ENCODE peak calls at places on chromosomes 16 and 17, in five cellular contexts. F is AG09309, Z is activated T-cell treated with anti-CD3 and anti-CD28 coated beads for 48 hours, V is memory B cell, S is AG08396. A is an unnamed sample.

GRCh38 chr16:88383401-88384221 is 852 bp downstream of the ZNF469 start:
- DNase-seq in Z (peak), V (no peak), F (no peak), S (peak), A (peak)

GRCh38 chr16:30049871-30050270 is 15.7 kb upstream of the ALDOA start:
- DNase-seq in Z (no peak), S (no peak), V (no peak), F (no peak), A (no peak)

GRCh38 chr16:66606000-66606751 is 1.7 kb downstream of the CMTM3 start:
- DNase-seq in Z (no peak), V (no peak), S (no peak), F (no peak), A (no peak)

GRCh38 chr17:4715071-4715749 is 4.8 kb downstream of the ARRB2 start:
- DNase-seq in S (no peak), V (no peak), F (no peak), Z (no peak), A (no peak)

GRCh38 chr16:12639044-12639443 is 164.6 kb downstream of the CPPED1 start:
- DNase-seq in F (peak), V (no peak), Z (no peak), S (peak), A (peak)

GRCh38 chr16:11355862-11356261 is 10.6 kb downstream of the RMI2 start:
- DNase-seq in Z (no peak), S (no peak), V (no peak), F (no peak), A (no peak)

GRCh38 chr17:10073905-10074304 is 124.5 kb downstream of the GAS7 start:
- DNase-seq in V (no peak), S (no peak), Z (no peak), F (no peak), A (no peak)

GRCh38 chr17:37512442-37513070 is 22.9 kb downstream of the DUSP14 start:
- DNase-seq in F (no peak), Z (no peak), V (no peak), S (no peak), A (no peak)

GRCh38 chr16:66905633-66906539 is 12.8 kb downstream of the CDH16 start:
- DNase-seq in V (no peak), Z (peak), F (no peak), S (no peak), A (no peak)

GRCh38 chr16:9107025-9107970 is 15.9 kb downstream of the HAPSTR1 start:
- DNase-seq in Z (no peak), S (no peak), V (no peak), F (no peak), A (no peak)

GRCh38 chr17:72479113-72479512 is 358.3 kb downstream of the SOX9 start:
- DNase-seq in S (no peak), Z (no peak), F (no peak), V (no peak), A (no peak)

GRCh38 chr17:31388770-31389672 is 2.5 kb upstream of the RAB11FIP4 start:
- DNase-seq in V (peak), S (peak), F (no peak), Z (peak), A (no peak)

GRCh38 chr16:22888791-22889190 is 74.8 kb downstream of the HS3ST2 start:
- DNase-seq in S (no peak), F (no peak), Z (no peak), V (no peak), A (no peak)

GRCh38 chr16:23563186-23563585 is 5.7 kb downstream of the UBFD1 start:
- DNase-seq in Z (no peak), S (no peak), F (no peak), V (no peak), A (no peak)

GRCh38 chr17:21293846-21294240 is 9.3 kb downstream of the MAP2K3 start:
- DNase-seq in S (no peak), Z (no peak), V (no peak), F (no peak), A (no peak)

GRCh38 chr16:66928702-66929388 is 3.5 kb upstream of the RRAD start:
- DNase-seq in V (no peak), Z (peak), F (no peak), S (no peak), A (no peak)

GRCh38 chr17:39608601-39609000 is 881 bp upstream of the NEUROD2 start:
- DNase-seq in V (no peak), F (no peak), S (no peak), Z (no peak), A (no peak)

GRCh38 chr17:234163-235047 is 53.0 kb upstream of the DOC2B start:
- DNase-seq in Z (no peak), V (no peak), F (peak), S (no peak), A (no peak)

GRCh38 chr16:66370786-66371684 is 4.5 kb downstream of the CDH5 start:
- DNase-seq in V (no peak), Z (no peak), F (no peak), S (no peak), A (no peak)

GRCh38 chr17:59620518-59621259 is 994 bp downstream of the CLTC start:
- DNase-seq in F (no peak), Z (peak), V (no peak), S (peak), A (no peak)

GRCh38 chr16:72530434-72530833 is 358.5 kb upstream of the PMFBP1 start:
- DNase-seq in F (peak), V (no peak), S (peak), Z (no peak), A (peak)

GRCh38 chr16:48541108-48541786 is 68.7 kb downstream of the N4BP1 start:
- DNase-seq in Z (no peak), V (no peak), F (no peak), S (no peak), A (no peak)

GRCh38 chr17:44607836-44608690 is 48.2 kb upstream of the MEIOC start:
- DNase-seq in F (no peak), Z (no peak), V (no peak), S (peak), A (no peak)

GRCh38 chr16:58339452-58339938 is 44.7 kb upstream of the PRSS54 start:
- DNase-seq in Z (no peak), S (peak), V (no peak), F (no peak), A (no peak)